ENCODE peak calls at places on chromosomes 4 and X, in four cellular contexts. R is upper lobe of right lung, P is ovary, A is OCI-LY7. G is an unnamed sample.
A peak's percentile ranks its signal among the peaks of the same experiment; 100 is the strongest.

GRCh38 chr4:58658701-58659100 is 1548.5 kb upstream of the IGFBP7 start:
- DNase-seq in R (no peak), P (no peak), A (no peak), G (no peak)

GRCh38 chr4:181784881-181785280 is 458.3 kb upstream of the TENM3 start:
- DNase-seq in R (no peak), P (no peak), A (no peak), G (no peak)

GRCh38 chr4:129526812-129527211 is 430.9 kb downstream of the C4orf33 start:
- DNase-seq in R (no peak), P (no peak), A (peak; percentile 1), G (no peak)

GRCh38 chr4:39998659-39999345 is 21.1 kb upstream of the PDS5A start:
- DNase-seq in R (no peak), P (no peak), A (no peak), G (no peak)

GRCh38 chrX:129981752-129982299 is 609 bp upstream of the BCORL1 start:
- DNase-seq in R (peak; percentile 44), P (peak; percentile 38), A (no peak), G (no peak)

GRCh38 chrX:120604359-120604782 is 470 bp downstream of the MCTS1 start:
- DNase-seq in R (no peak), P (no peak), A (peak; percentile 63), G (peak; percentile 28)

GRCh38 chrX:134075894-134076718 is 90.7 kb upstream of the GPC3 start:
- DNase-seq in R (no peak), P (no peak), A (no peak), G (no peak)

GRCh38 chr4:3355266-3355748 is 62.5 kb downstream of the RGS12 start:
- DNase-seq in R (no peak), P (no peak), A (peak; percentile 64), G (peak; percentile 70)

GRCh38 chr4:2341911-2342652 is 76.4 kb downstream of the ZFYVE28 start:
- DNase-seq in R (peak; percentile 25), P (no peak), A (no peak), G (no peak)

GRCh38 chrX:17521871-17522693 is 147.1 kb downstream of the NHS start:
- DNase-seq in R (no peak), P (no peak), A (no peak), G (no peak)

GRCh38 chr4:57405359-57405758 is 295.2 kb upstream of the IGFBP7 start:
- DNase-seq in R (no peak), P (no peak), A (no peak), G (no peak)

GRCh38 chr4:33954759-33955158 is 2289.6 kb downstream of the ARAP2 start:
- DNase-seq in R (no peak), P (no peak), A (no peak), G (no peak)

GRCh38 chr4:161254375-161254774 is 909.4 kb downstream of the FSTL5 start:
- DNase-seq in R (no peak), P (no peak), A (no peak), G (no peak)

GRCh38 chr4:26682436-26682835 is 98.6 kb downstream of the TBC1D19 start:
- DNase-seq in R (no peak), P (no peak), A (no peak), G (no peak)

GRCh38 chr4:75527482-75527881 is 13.2 kb downstream of the THAP6 start:
- DNase-seq in R (no peak), P (no peak), A (no peak), G (no peak)

GRCh38 chrX:10756365-10756915 is 136.1 kb upstream of the MID1 start:
- DNase-seq in R (no peak), P (no peak), A (no peak), G (no peak)

GRCh38 chr4:112381996-112382692 is 85.0 kb downstream of the ALPK1 start:
- DNase-seq in R (no peak), P (no peak), A (no peak), G (no peak)

GRCh38 chr4:65865489-65865888 is 195.2 kb upstream of the EPHA5 start:
- DNase-seq in R (no peak), P (no peak), A (peak; percentile 1), G (no peak)

GRCh38 chr4:175411251-175411650 is 400.8 kb downstream of the GPM6A start:
- DNase-seq in R (no peak), P (no peak), A (no peak), G (no peak)

GRCh38 chrX:153525451-153525850 is 8.0 kb downstream of the ATP2B3 start:
- DNase-seq in R (no peak), P (no peak), A (no peak), G (no peak)

GRCh38 chr4:32140636-32141035 is 1420.5 kb downstream of the PCDH7 start:
- DNase-seq in R (no peak), P (no peak), A (no peak), G (no peak)

GRCh38 chr4:32133734-32134133 is 1413.6 kb downstream of the PCDH7 start:
- DNase-seq in R (no peak), P (no peak), A (no peak), G (no peak)

GRCh38 chr4:32135642-32136041 is 1415.5 kb downstream of the PCDH7 start:
- DNase-seq in R (no peak), P (no peak), A (no peak), G (no peak)

GRCh38 chr4:32133141-32133540 is 1413.0 kb downstream of the PCDH7 start:
- DNase-seq in R (no peak), P (no peak), A (no peak), G (no peak)

GRCh38 chr4:32136081-32136787 is 1416.1 kb downstream of the PCDH7 start:
- DNase-seq in R (no peak), P (no peak), A (no peak), G (no peak)
- TF ChIP-seq CTCF in R (no peak), P (no peak), A (no peak), G (no peak)

GRCh38 chrX:143466130-143466529 is 51.1 kb downstream of the SPANXN3 start:
- DNase-seq in R (no peak), P (no peak), A (no peak), G (no peak)
- TF ChIP-seq CTCF in R (no peak), P (no peak), A (no peak), G (no peak)

GRCh38 chr4:52844596-52844995 is 17.5 kb upstream of the RASL11B start:
- DNase-seq in R (no peak), P (no peak), A (no peak), G (no peak)
- TF ChIP-seq CTCF in R (no peak), P (no peak), A (no peak), G (no peak)

GRCh38 chr4:125760956-125761355 is 446.2 kb downstream of the FAT4 start:
- DNase-seq in R (no peak), P (no peak), A (no peak), G (no peak)

GRCh38 chr4:125758438-125758837 is 443.7 kb downstream of the FAT4 start:
- DNase-seq in R (no peak), P (no peak), A (no peak), G (no peak)

GRCh38 chr4:125765936-125766335 is 451.2 kb downstream of the FAT4 start:
- DNase-seq in R (no peak), P (no peak), A (no peak), G (no peak)

DNA sequence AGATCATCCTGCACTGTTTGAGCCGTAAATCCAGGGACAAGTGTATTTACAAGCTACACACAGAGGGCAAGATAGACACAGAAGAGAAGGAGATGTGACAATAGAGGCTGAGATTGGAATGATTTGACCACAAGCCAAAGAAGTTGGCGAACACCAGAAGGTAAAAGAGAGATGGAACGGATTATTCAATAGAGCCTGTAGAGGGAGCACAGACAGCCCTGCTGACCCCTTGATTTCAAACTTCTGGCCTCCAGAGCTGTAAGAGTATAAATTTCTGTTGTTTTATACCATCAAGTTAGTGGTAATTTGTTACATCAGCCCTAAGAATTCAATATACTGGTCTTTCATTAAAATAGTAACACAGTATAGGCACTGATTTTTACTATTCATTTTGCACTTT is 447.8 kb downstream of the FAT4 start:
- DNase-seq in R (no peak), P (no peak), A (no peak), G (no peak)
- TF ChIP-seq CTCF in R (no peak), P (no peak), A (no peak), G (no peak)

GRCh38 chr4:1316537-1317168 is 27.0 kb downstream of the MAEA start:
- DNase-seq in R (no peak), P (no peak), A (no peak), G (no peak)
- TF ChIP-seq CTCF in R (no peak), P (no peak), A (no peak), G (no peak)

GRCh38 chr4:82560853-82561744 is 689 bp downstream of the TMEM150C start:
- DNase-seq in R (no peak), P (peak; percentile 37), A (no peak), G (peak; percentile 36)

GRCh38 chr4:82553020-82553419 is 8.8 kb downstream of the TMEM150C start:
- DNase-seq in R (no peak), P (no peak), A (no peak), G (no peak)

GRCh38 chr4:82551734-82552133 is 10.1 kb downstream of the TMEM150C start:
- DNase-seq in R (no peak), P (no peak), A (no peak), G (no peak)

GRCh38 chr4:82559735-82560120 is 2.1 kb downstream of the TMEM150C start:
- DNase-seq in R (no peak), P (no peak), A (no peak), G (no peak)

DNA sequence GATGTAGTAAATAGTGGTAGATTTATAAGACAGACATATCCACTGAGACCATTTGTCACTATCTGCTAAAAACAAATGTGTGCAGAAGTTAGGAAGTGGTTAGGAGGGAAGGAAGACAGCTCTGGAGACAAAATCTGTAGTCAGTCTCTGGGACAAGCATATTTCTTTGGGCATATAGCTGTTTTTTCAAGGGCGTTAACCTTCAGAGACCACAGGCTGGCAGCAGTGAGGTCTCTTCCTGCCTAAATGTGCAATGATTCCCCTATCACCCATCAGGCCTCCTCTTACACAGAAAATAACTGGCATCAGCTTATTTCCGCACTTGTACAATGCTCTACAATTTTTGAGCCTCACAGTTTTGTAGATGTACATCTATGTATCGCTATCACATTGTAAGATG is 6.5 kb downstream of the TMEM150C start:
- DNase-seq in R (no peak), P (no peak), A (peak; percentile 4), G (no peak)
- TF ChIP-seq CTCF in R (no peak), P (no peak), A (peak; percentile 40), G (no peak)

GRCh38 chrX:155143959-155144548 is 72.2 kb upstream of the VBP1 start:
- DNase-seq in R (no peak), P (no peak), A (no peak), G (no peak)

GRCh38 chrX:155144926-155145325 is 71.3 kb upstream of the VBP1 start:
- DNase-seq in R (no peak), P (no peak), A (no peak), G (no peak)

DNA sequence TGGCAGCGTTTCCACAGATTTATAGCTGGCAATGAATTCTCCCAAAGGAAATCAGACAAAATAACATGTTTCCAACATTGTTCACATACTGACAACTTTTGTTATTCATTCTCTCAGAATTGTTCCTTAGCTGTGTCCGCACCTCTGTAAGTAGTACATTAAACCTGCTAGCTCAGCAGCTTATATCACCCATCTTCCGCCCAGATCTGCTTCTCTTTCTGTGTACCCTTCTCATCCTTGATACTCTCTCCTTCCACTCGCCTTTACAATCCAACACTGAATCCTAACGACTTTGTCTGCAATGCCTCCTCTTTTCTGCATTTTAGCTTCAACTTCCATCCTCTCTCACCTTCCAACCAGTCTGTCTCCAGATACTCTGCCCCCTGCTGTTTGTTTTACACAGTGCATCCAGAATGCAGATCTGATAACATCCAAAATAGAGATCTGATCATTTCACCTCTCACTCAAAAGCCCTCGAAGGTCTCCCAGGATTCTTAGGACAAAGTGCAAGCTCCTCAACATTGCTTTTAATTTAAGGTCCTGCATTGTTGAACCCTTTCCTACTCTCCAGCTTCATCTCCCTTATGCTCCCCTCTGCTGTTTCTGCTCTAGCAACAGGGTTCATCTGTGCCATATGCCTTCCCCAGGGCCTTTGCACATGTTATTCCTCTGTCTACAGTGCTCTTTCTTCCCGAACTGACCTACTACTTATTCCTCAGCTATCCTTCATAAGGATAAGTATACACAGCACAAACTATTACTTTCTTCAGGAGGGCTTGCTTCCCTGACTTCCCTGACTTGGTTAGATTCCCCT is 67.3 kb upstream of the VBP1 start:
- DNase-seq in R (no peak), P (no peak), A (peak; percentile 17), G (peak; percentile 7)
- TF ChIP-seq CTCF in R (peak; percentile 50), P (no peak), A (peak; percentile 70), G (peak; percentile 32)